ENCODE peak calls at places on chromosomes 2 and 18, in four cellular contexts. E, O, K and V are unnamed samples.

GRCh38 chr2:72694715-72695496 is 130.9 kb downstream of the EXOC6B start:
- DNase-seq in K (peak; percentile 78), E (no peak), O (peak; percentile 18), V (peak; percentile 43)

GRCh38 chr2:79860233-79861058 is 347.6 kb downstream of the CTNNA2 start:
- DNase-seq in O (peak; percentile 61), E (peak; percentile 17), K (no peak), V (no peak)

GRCh38 chr18:22872894-22873537 is 60.1 kb upstream of the RBBP8 start:
- DNase-seq in K (no peak), E (no peak), O (no peak), V (no peak)

GRCh38 chr2:145631561-145631960 is 1111.6 kb upstream of the ZEB2 start:
- DNase-seq in E (peak; percentile 24), K (no peak), O (no peak), V (no peak)

GRCh38 chr2:86199834-86200177 is 549 bp downstream of the MRPL35 start:
- DNase-seq in O (no peak), E (no peak), K (no peak), V (no peak)

GRCh38 chr2:157900203-157900602 is 24.1 kb upstream of the ACVR1 start:
- DNase-seq in O (no peak), E (no peak), K (no peak), V (peak; percentile 31)

GRCh38 chr2:234763051-234763909 is 188.5 kb upstream of the SH3BP4 start:
- DNase-seq in O (no peak), K (no peak), E (no peak), V (no peak)

GRCh38 chr2:45043171-45043570 is 33.9 kb upstream of the SIX2 start:
- DNase-seq in O (no peak), K (no peak), E (no peak), V (no peak)

GRCh38 chr18:3923750-3924149 is 473.8 kb downstream of the TGIF1 start:
- DNase-seq in K (no peak), O (no peak), E (no peak), V (no peak)

GRCh38 chr2:127118467-127118866 is 11.5 kb upstream of the BIN1 start:
- DNase-seq in E (no peak), O (no peak), K (peak; percentile 20), V (no peak)

GRCh38 chr2:22904126-22904684 is 480.8 kb upstream of the KLHL29 start:
- DNase-seq in O (peak; percentile 79), E (peak; percentile 3), K (no peak), V (peak; percentile 32)

GRCh38 chr2:130764035-130764820 is 8.9 kb downstream of the AMER3 start:
- DNase-seq in O (no peak), K (peak; percentile 33), E (no peak), V (no peak)

GRCh38 chr18:38297910-38298309 is 732.3 kb upstream of the CELF4 start:
- DNase-seq in O (no peak), E (no peak), K (no peak), V (no peak)

GRCh38 chr2:231181848-231182247 is 16.6 kb upstream of the ARMC9 start:
- DNase-seq in O (no peak), E (peak; percentile 11), K (peak; percentile 97), V (no peak)

GRCh38 chr2:112272669-112273068 is 2.7 kb upstream of the ZC3H6 start:
- DNase-seq in E (no peak), O (peak; percentile 22), K (no peak), V (no peak)

GRCh38 chr2:240168041-240168440 is 27.6 kb upstream of the OTOS start:
- DNase-seq in O (no peak), E (no peak), K (no peak), V (no peak)

GRCh38 chr2:109217362-109218086 is 88.5 kb downstream of the SH3RF3 start:
- DNase-seq in E (peak; percentile 52), O (no peak), K (peak; percentile 52), V (no peak)

GRCh38 chr18:22844184-22844583 is 88.9 kb upstream of the RBBP8 start:
- DNase-seq in E (peak; percentile 91), K (no peak), O (no peak), V (no peak)

GRCh38 chr2:31319391-31320175 is 85.6 kb downstream of the EHD3 start:
- DNase-seq in O (no peak), K (peak; percentile 69), E (no peak), V (no peak)

GRCh38 chr2:191738003-191738402 is 60.1 kb downstream of the NABP1 start:
- DNase-seq in O (no peak), E (no peak), K (no peak), V (no peak)

GRCh38 chr2:191740016-191740419 is 62.1 kb downstream of the NABP1 start:
- DNase-seq in K (no peak), O (no peak), E (no peak), V (no peak)

GRCh38 chr2:191740776-191741175 is 62.8 kb downstream of the NABP1 start:
- DNase-seq in K (no peak), E (no peak), O (no peak), V (no peak)

GRCh38 chr2:191738667-191739066 is 60.7 kb downstream of the NABP1 start:
- DNase-seq in O (no peak), E (no peak), K (no peak), V (no peak)

DNA sequence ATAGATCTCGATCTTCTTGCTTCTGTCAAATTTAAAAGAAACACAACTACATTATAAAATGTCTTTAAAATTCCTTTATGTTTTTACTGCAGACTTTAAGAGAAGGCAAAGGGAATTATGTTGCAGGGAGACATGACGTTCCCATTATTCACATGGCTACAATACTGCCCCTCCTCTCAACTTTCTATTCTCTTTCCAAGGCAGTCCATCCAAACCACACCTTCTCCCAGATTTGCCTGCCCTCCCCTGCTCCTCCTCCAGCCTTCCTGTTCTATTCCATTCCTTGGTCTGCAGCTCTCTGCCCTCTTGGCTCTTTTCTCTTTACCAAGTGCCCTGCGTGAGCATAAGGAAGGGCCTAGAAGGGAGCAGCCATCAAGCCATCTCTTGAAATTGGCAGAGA is 61.3 kb downstream of the NABP1 start:
- DNase-seq in E (no peak), K (no peak), O (no peak), V (no peak)
- H3K27ac ChIP-seq in E (no peak overlapping the region), K (no peak overlapping the region), O (no peak overlapping the region), V (no peak overlapping the region)

GRCh38 chr2:42725657-42726056 is 38.3 kb downstream of the OXER1 start:
- DNase-seq in O (no peak), K (no peak), E (no peak), V (no peak)

GRCh38 chr2:42723465-42723864 is 40.5 kb downstream of the OXER1 start:
- DNase-seq in E (no peak), O (no peak), K (no peak), V (no peak)

GRCh38 chr2:42722328-42723190 is 41.4 kb downstream of the OXER1 start:
- DNase-seq in E (peak; percentile 14), O (peak; percentile 37), K (peak; percentile 92), V (peak; percentile 79)

GRCh38 chr2:42726680-42727079 is 37.3 kb downstream of the OXER1 start:
- DNase-seq in K (no peak), O (no peak), E (no peak), V (no peak)

DNA sequence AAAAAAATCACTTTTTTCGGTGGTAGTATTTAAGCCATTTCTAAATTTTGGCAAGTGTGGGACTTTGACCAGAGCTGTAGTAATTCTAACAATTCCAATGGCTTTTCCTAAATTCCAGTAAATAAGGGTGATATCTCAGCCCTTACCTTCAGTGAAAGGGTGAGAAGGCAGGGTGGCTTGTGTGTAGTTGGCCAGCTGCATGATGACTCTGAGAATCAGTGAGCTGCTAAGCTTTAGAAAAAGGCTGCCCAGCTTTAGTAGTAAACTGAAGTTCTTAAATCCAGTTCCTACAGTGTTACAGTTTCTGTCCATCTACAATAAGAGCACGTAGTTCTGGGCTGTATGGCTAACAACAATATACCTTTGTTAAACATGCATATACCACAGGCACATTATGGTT is 42.0 kb downstream of the OXER1 start:
- DNase-seq in E (no peak), O (no peak), K (no peak), V (no peak)
- H3K4me3 ChIP-seq in E (no peak overlapping the region), O (no peak overlapping the region), K (no peak overlapping the region), V (no peak overlapping the region)

GRCh38 chr2:39118786-39119499 is 1.9 kb downstream of the SOS1 start:
- DNase-seq in O (no peak), K (no peak), E (no peak), V (no peak)
- H3K27ac ChIP-seq in O (no peak overlapping the region), K (peak overlapping the region; percentile 93), E (peak overlapping the region; percentile 38), V (no peak overlapping the region)

GRCh38 chr2:237739101-237739500 is 59.5 kb upstream of the RBM44 start:
- DNase-seq in E (no peak), K (peak; percentile 76), O (no peak), V (no peak)
- H3K4me3 ChIP-seq in E (no peak overlapping the region), K (no peak overlapping the region), O (no peak overlapping the region), V (no peak overlapping the region)